ENCODE peak calls at places on chromosomes 11 and 22, in eight cellular contexts. One of them, this sample, is unnamed.

GRCh38 chr22:27377901-27378300 is 423.7 kb downstream of the MN1 start:
- DNase-seq in GM23338: no peak
- DNase-seq in pancreas: peak; percentile 69
- DNase-seq in esophagus squamous epithelium: no peak
- DNase-seq in stomach: peak; percentile 83
- DNase-seq in heart right ventricle: no peak
- DNase-seq in HCT116: no peak
- DNase-seq in uterus: no peak
- DNase-seq in this sample: no peak

GRCh38 chr22:43867839-43868652 is 5.7 kb upstream of the SULT4A1 start:
- DNase-seq in pancreas: peak; percentile 78
- DNase-seq in GM23338: peak; percentile 95
- DNase-seq in heart right ventricle: peak; percentile 71
- DNase-seq in HCT116: no peak
- DNase-seq in stomach: peak; percentile 50
- DNase-seq in uterus: no peak
- DNase-seq in esophagus squamous epithelium: no peak
- DNase-seq in this sample: no peak

GRCh38 chr11:10584071-10584501 is 15.6 kb upstream of the LYVE1 start:
- DNase-seq in GM23338: no peak
- DNase-seq in HCT116: no peak
- DNase-seq in esophagus squamous epithelium: no peak
- DNase-seq in heart right ventricle: no peak
- DNase-seq in uterus: peak; percentile 57
- DNase-seq in stomach: no peak
- DNase-seq in pancreas: no peak
- DNase-seq in this sample: no peak

GRCh38 chr11:20089796-20090653 is 70.2 kb downstream of the DBX1 start:
- DNase-seq in stomach: peak; percentile 70
- DNase-seq in uterus: no peak
- DNase-seq in HCT116: no peak
- DNase-seq in GM23338: peak; percentile 10
- DNase-seq in pancreas: no peak
- DNase-seq in esophagus squamous epithelium: no peak
- DNase-seq in heart right ventricle: no peak
- DNase-seq in this sample: no peak

GRCh38 chr11:45104006-45104789 is 42.2 kb upstream of the PRDM11 start:
- DNase-seq in uterus: no peak
- DNase-seq in GM23338: no peak
- DNase-seq in esophagus squamous epithelium: no peak
- DNase-seq in heart right ventricle: no peak
- DNase-seq in pancreas: no peak
- DNase-seq in stomach: no peak
- DNase-seq in HCT116: no peak
- DNase-seq in this sample: no peak

GRCh38 chr11:100706179-100706578 is 19.1 kb downstream of the ARHGAP42 start:
- DNase-seq in heart right ventricle: no peak
- DNase-seq in GM23338: no peak
- DNase-seq in stomach: no peak
- DNase-seq in uterus: no peak
- DNase-seq in HCT116: no peak
- DNase-seq in pancreas: no peak
- DNase-seq in esophagus squamous epithelium: no peak
- DNase-seq in this sample: no peak

GRCh38 chr11:72848846-72849466 is 34.7 kb downstream of the ATG16L2 start:
- DNase-seq in uterus: peak; percentile 44
- DNase-seq in HCT116: no peak
- DNase-seq in pancreas: no peak
- DNase-seq in stomach: no peak
- DNase-seq in esophagus squamous epithelium: no peak
- DNase-seq in heart right ventricle: no peak
- DNase-seq in GM23338: peak; percentile 77
- DNase-seq in this sample: no peak

GRCh38 chr11:16584569-16584968 is 153.9 kb upstream of the C11orf58 start:
- DNase-seq in heart right ventricle: no peak
- DNase-seq in pancreas: no peak
- DNase-seq in GM23338: no peak
- DNase-seq in HCT116: no peak
- DNase-seq in esophagus squamous epithelium: no peak
- DNase-seq in stomach: no peak
- DNase-seq in uterus: no peak
- DNase-seq in this sample: no peak

GRCh38 chr22:46352691-46353386 is 17.3 kb downstream of the TRMU start:
- DNase-seq in HCT116: no peak
- DNase-seq in uterus: no peak
- DNase-seq in stomach: peak; percentile 74
- DNase-seq in heart right ventricle: peak; percentile 64
- DNase-seq in pancreas: peak; percentile 81
- DNase-seq in GM23338: no peak
- DNase-seq in esophagus squamous epithelium: no peak
- DNase-seq in this sample: no peak

GRCh38 chr11:75606099-75606498 is 44.0 kb downstream of the SERPINH1 start:
- DNase-seq in stomach: no peak
- DNase-seq in esophagus squamous epithelium: no peak
- DNase-seq in pancreas: no peak
- DNase-seq in uterus: no peak
- DNase-seq in GM23338: no peak
- DNase-seq in HCT116: no peak
- DNase-seq in heart right ventricle: no peak
- DNase-seq in this sample: no peak

GRCh38 chr11:92316410-92316809 is 91.8 kb downstream of the FAT3 start:
- DNase-seq in HCT116: no peak
- DNase-seq in heart right ventricle: no peak
- DNase-seq in stomach: no peak
- DNase-seq in pancreas: no peak
- DNase-seq in esophagus squamous epithelium: no peak
- DNase-seq in GM23338: no peak
- DNase-seq in uterus: no peak
- DNase-seq in this sample: no peak

GRCh38 chr11:92308366-92308765 is 83.7 kb downstream of the FAT3 start:
- DNase-seq in uterus: no peak
- DNase-seq in pancreas: no peak
- DNase-seq in HCT116: no peak
- DNase-seq in heart right ventricle: no peak
- DNase-seq in esophagus squamous epithelium: no peak
- DNase-seq in stomach: no peak
- DNase-seq in GM23338: no peak
- DNase-seq in this sample: no peak

GRCh38 chr11:92306966-92307504 is 82.4 kb downstream of the FAT3 start:
- DNase-seq in esophagus squamous epithelium: no peak
- DNase-seq in pancreas: no peak
- DNase-seq in HCT116: no peak
- DNase-seq in stomach: no peak
- DNase-seq in GM23338: no peak
- DNase-seq in uterus: no peak
- DNase-seq in heart right ventricle: no peak
- DNase-seq in this sample: no peak

GRCh38 chr11:92314499-92314898 is 89.9 kb downstream of the FAT3 start:
- DNase-seq in uterus: no peak
- DNase-seq in stomach: no peak
- DNase-seq in GM23338: no peak
- DNase-seq in pancreas: no peak
- DNase-seq in esophagus squamous epithelium: no peak
- DNase-seq in HCT116: no peak
- DNase-seq in heart right ventricle: no peak
- DNase-seq in this sample: no peak

DNA sequence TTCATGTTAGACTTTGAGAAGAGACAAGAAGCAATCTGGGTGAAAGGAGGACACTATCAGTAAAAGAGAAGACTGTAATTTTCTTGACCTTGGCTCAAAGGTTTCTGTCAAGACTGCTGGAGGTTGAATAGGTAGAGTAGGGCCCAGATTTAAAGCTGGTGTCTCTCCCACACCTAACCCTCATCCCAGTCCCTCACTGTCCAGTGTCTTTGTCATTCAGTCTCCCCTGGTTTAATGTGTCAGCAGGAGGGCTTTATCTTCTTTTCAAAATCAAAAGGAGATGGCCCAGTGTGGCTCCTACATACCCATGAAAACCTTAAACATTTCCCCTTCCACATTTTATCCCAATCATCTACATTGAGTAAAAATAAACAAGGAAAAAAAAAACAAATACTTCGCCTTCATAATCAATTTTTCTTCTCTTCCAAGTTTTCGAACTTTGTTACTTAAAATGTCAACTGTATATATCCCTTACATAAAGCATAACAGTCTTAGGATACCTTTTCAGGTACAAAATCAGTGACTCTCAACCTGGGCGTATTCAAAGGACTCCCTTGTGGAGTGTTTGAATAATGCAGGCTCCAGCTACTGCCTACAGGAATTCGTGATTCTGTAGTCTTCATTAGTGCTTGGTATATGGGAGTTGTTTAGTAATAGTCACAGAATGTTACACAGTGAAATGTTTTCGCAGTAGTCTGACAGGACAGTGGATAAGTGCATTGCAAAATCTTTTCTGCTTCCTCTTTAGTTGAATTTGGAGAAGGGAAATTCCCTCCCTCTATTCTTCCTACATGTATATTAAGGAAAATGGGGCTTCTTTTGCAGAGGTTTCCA is 87.2 kb downstream of the FAT3 start:
- DNase-seq in pancreas: no peak
- DNase-seq in stomach: no peak
- DNase-seq in esophagus squamous epithelium: no peak
- DNase-seq in GM23338: peak; percentile 92
- DNase-seq in uterus: no peak
- DNase-seq in HCT116: no peak
- DNase-seq in heart right ventricle: no peak
- DNase-seq in this sample: no peak
- TF ChIP-seq CTCF in pancreas: no peak
- TF ChIP-seq CTCF in stomach: no peak
- TF ChIP-seq CTCF in esophagus squamous epithelium: peak; percentile 43
- TF ChIP-seq CTCF in GM23338: peak; percentile 61
- TF ChIP-seq CTCF in uterus: no peak
- TF ChIP-seq CTCF in HCT116: no peak
- TF ChIP-seq CTCF in heart right ventricle: no peak
- TF ChIP-seq CTCF in this sample: no peak

DNA sequence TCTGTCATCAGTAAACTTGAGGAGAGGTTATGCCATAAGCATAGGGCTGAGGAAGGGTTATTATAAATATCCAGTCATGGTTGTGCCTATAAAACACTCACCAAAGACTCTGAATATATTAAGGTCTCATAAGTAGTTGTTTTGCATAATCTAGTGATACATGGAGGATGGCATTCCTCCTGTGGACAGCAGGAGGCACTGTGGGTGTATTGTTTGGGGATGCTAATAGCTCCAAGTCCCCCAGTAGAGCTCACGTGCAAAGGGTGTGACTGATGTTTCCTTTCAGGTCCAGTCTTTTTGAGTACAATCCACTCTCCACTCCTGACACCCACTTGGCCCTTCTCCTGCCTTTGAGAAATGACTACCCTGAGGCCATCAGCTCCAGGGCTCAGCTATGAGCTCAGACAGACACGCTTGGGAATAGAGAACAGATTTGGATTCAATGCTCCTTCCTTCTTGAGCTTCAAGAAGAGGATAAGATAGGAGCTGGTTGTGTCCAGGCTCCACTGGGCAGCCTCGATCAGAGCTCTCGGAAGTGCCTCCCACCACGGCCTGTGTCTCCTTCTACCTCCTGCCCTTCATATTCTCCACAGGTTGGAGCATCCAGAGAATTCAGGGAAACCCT is 85.2 kb upstream of the IGLL5 start:
- DNase-seq in stomach: no peak
- DNase-seq in pancreas: no peak
- DNase-seq in HCT116: no peak
- DNase-seq in heart right ventricle: no peak
- DNase-seq in esophagus squamous epithelium: no peak
- DNase-seq in uterus: no peak
- DNase-seq in GM23338: peak; percentile 35
- DNase-seq in this sample: no peak
- H3K27me3 ChIP-seq in stomach: peaks cover 26% of the 10 kb centered on the region
- H3K27me3 ChIP-seq in pancreas: peaks cover 7% of the 10 kb centered on the region
- H3K27me3 ChIP-seq in HCT116: no peaks in the 10 kb centered on the region
- H3K27me3 ChIP-seq in heart right ventricle: peaks cover 8% of the 10 kb centered on the region
- H3K27me3 ChIP-seq in esophagus squamous epithelium: peaks cover 52% of the 10 kb centered on the region
- H3K27me3 ChIP-seq in uterus: no peaks in the 10 kb centered on the region
- H3K27me3 ChIP-seq in GM23338: peaks cover 100% of the 10 kb centered on the region
- H3K27me3 ChIP-seq in this sample: no peaks in the 10 kb centered on the region

GRCh38 chr11:2862950-2863618 is 22.5 kb downstream of the CDKN1C start:
- DNase-seq in GM23338: peak; percentile 77
- DNase-seq in heart right ventricle: no peak
- DNase-seq in pancreas: no peak
- DNase-seq in HCT116: no peak
- DNase-seq in stomach: no peak
- DNase-seq in uterus: no peak
- DNase-seq in esophagus squamous epithelium: no peak
- DNase-seq in this sample: no peak

GRCh38 chr11:2859706-2860037 is 25.9 kb downstream of the CDKN1C start:
- DNase-seq in HCT116: no peak
- DNase-seq in uterus: no peak
- DNase-seq in stomach: no peak
- DNase-seq in heart right ventricle: no peak
- DNase-seq in GM23338: no peak
- DNase-seq in pancreas: no peak
- DNase-seq in esophagus squamous epithelium: no peak
- DNase-seq in this sample: no peak

GRCh38 chr11:2860636-2861035 is 24.9 kb downstream of the CDKN1C start:
- DNase-seq in stomach: peak; percentile 51
- DNase-seq in heart right ventricle: no peak
- DNase-seq in uterus: no peak
- DNase-seq in pancreas: no peak
- DNase-seq in GM23338: no peak
- DNase-seq in HCT116: no peak
- DNase-seq in esophagus squamous epithelium: no peak
- DNase-seq in this sample: no peak

GRCh38 chr11:2864890-2865289 is 20.7 kb downstream of the CDKN1C start:
- DNase-seq in heart right ventricle: no peak
- DNase-seq in GM23338: no peak
- DNase-seq in stomach: no peak
- DNase-seq in uterus: no peak
- DNase-seq in esophagus squamous epithelium: no peak
- DNase-seq in pancreas: no peak
- DNase-seq in HCT116: no peak
- DNase-seq in this sample: no peak

DNA sequence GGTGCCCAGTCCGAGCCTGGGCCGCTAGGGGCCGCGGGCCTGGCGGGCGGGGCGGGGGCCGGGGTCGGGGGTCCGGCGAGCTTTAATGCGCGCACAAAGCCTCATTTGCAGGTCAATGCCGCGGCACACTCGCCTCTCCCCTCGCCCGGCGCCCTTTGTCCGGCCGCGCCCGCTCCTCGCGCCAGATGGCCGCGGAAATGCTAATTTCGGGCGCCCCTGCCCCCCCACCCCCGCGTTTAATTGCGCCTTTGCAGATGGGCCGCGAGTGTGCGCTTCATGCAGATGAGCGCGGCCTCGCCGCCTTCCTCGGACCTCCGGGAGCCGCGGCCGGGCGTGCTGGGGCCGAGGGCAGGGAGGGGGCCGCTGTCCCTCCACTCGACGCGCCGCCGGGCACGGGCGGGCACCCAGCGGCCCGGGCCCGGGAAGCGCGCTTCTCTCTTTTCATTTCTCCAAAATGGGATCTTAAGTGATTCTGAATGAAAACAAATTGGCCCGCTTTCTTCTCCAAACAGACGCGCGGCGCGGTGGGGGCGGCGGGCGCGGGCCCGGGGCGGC is 23.1 kb downstream of the CDKN1C start:
- DNase-seq in heart right ventricle: no peak
- DNase-seq in GM23338: peak; percentile 89
- DNase-seq in HCT116: no peak
- DNase-seq in esophagus squamous epithelium: no peak
- DNase-seq in stomach: no peak
- DNase-seq in uterus: no peak
- DNase-seq in pancreas: no peak
- DNase-seq in this sample: no peak
- TF ChIP-seq CTCF in heart right ventricle: no peak
- TF ChIP-seq CTCF in GM23338: no peak
- TF ChIP-seq CTCF in HCT116: no peak
- TF ChIP-seq CTCF in esophagus squamous epithelium: no peak
- TF ChIP-seq CTCF in stomach: no peak
- TF ChIP-seq CTCF in uterus: no peak
- TF ChIP-seq CTCF in pancreas: no peak
- TF ChIP-seq CTCF in this sample: no peak

GRCh38 chr11:2750601-2751522 is 51.1 kb upstream of the KCNQ1OT1 start:
- DNase-seq in stomach: peak; percentile 40
- DNase-seq in heart right ventricle: no peak
- DNase-seq in pancreas: peak; percentile 75
- DNase-seq in GM23338: no peak
- DNase-seq in esophagus squamous epithelium: no peak
- DNase-seq in uterus: no peak
- DNase-seq in HCT116: no peak
- DNase-seq in this sample: no peak
- H3K27me3 ChIP-seq in stomach: no peaks in the 10 kb centered on the region
- H3K27me3 ChIP-seq in heart right ventricle: no peaks in the 10 kb centered on the region
- H3K27me3 ChIP-seq in pancreas: no peaks in the 10 kb centered on the region
- H3K27me3 ChIP-seq in GM23338: peaks cover 37% of the 10 kb centered on the region
- H3K27me3 ChIP-seq in esophagus squamous epithelium: no peaks in the 10 kb centered on the region
- H3K27me3 ChIP-seq in uterus: no peaks in the 10 kb centered on the region
- H3K27me3 ChIP-seq in HCT116: no peaks in the 10 kb centered on the region
- H3K27me3 ChIP-seq in this sample: no peaks in the 10 kb centered on the region